ENCODE peak calls at places on chromosomes 7 and 10, in five cellular contexts. N is sigmoid colon; T is CD4-positive, alpha-beta T cell; Y is AG04450; O is lung. I is an unnamed sample.

GRCh38 chr10:117165557-117166419 is 27.7 kb upstream of the VAX1 start:
- DNase-seq in T (no peak), O (peak), N (no peak), Y (no peak), I (peak)

GRCh38 chr7:94055963-94056362 is 51.8 kb upstream of the BET1 start:
- DNase-seq in O (no peak), T (no peak), N (no peak), Y (no peak), I (no peak)

GRCh38 chr10:5964736-5965135 is 12.6 kb downstream of the IL15RA start:
- DNase-seq in O (no peak), N (peak), T (no peak), Y (no peak), I (no peak)

GRCh38 chr7:42103020-42103419 is 134.0 kb downstream of the GLI3 start:
- DNase-seq in T (no peak), O (no peak), Y (no peak), N (no peak), I (no peak)

GRCh38 chr10:87608756-87609155 is 50.9 kb upstream of the PAPSS2 start:
- DNase-seq in N (no peak), Y (no peak), O (no peak), T (no peak), I (no peak)

GRCh38 chr7:116400526-116400925 is 99.0 kb upstream of the CAV2 start:
- DNase-seq in N (no peak), Y (no peak), O (no peak), T (no peak), I (no peak)

GRCh38 chr10:94076325-94076841 is 82.7 kb downstream of the PLCE1 start:
- DNase-seq in N (no peak), T (no peak), Y (peak), O (no peak), I (no peak)

GRCh38 chr7:82690944-82691343 is 247.4 kb upstream of the CACNA2D1 start:
- DNase-seq in O (no peak), N (no peak), T (no peak), Y (no peak), I (no peak)

GRCh38 chr10:79070611-79071534 is 2.1 kb downstream of the ZMIZ1 start:
- DNase-seq in Y (no peak), T (no peak), N (peak), O (peak), I (peak)

DNA sequence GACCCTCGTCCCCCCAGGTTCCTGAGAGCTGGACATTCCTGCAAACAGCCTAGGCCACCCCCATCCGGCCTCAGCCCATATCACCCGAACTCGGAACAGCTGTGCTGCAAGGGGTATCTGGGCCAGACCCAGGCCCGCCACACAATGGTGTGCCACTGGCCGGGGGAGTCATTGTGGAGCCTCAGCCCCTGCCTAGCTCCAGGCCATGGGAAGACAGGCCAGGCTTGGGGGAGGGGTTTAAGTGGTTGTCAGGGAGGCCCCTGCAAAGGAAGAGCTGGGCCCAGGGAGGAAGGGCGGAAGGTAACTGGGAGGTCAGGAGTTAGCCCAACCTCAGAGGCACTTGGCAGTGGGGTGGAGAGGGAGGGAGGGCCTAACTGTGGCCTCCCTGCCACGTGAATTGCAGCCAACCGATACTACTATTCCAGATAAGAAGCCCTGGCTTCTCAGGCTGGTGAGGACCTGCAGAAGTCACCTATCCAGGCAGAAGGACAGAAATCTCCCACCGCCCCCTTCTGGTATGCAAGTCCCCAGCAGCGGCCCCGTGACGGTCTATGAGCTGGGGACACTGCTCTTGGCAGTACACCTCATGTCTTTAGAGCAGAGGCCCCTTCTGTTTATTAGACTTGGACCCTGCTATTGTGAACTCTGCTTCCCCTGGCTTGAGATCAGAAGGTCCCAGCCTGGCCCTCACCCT is 26.8 kb downstream of the VSIR start:
- DNase-seq in T (no peak), Y (no peak), O (peak), N (no peak), I (peak)
- TF ChIP-seq CTCF in T (no peak), Y (no peak), O (no peak), N (no peak), I (no peak)

GRCh38 chr7:129074361-129074871 is 19.5 kb upstream of the TNPO3 start:
- DNase-seq in N (no peak), T (no peak), O (no peak), Y (no peak), I (no peak)

GRCh38 chr7:129074994-129075393 is 20.1 kb upstream of the TNPO3 start:
- DNase-seq in O (no peak), N (no peak), T (no peak), Y (no peak), I (no peak)

GRCh38 chr7:129072410-129073063 is 17.6 kb upstream of the TNPO3 start:
- DNase-seq in O (no peak), T (no peak), Y (no peak), N (no peak), I (peak)

GRCh38 chr7:129073204-129073603 is 18.3 kb upstream of the TNPO3 start:
- DNase-seq in N (no peak), O (no peak), Y (no peak), T (no peak), I (no peak)

DNA sequence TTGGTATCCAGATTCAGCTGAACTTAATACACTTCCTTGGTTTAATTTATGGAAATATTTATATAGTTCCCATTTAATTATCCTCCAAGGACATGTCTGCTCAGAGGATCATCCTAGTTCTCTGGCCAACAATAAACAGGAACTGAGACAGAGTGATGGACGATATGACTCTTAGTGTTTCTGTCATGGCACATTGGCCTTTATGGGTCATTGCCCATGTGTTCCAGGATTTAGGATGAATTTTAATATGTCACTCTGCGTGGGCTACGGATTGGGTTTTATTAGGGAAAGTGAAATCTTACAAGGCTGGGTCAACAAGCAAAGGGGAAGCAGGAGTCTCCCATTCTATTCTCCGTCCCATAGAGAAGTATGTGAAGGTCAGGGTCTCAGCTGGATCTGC is 18.8 kb upstream of the TNPO3 start:
- DNase-seq in N (no peak), Y (no peak), O (no peak), T (no peak), I (no peak)
- TF ChIP-seq CTCF in N (no peak), Y (no peak), O (no peak), T (no peak), I (no peak)

GRCh38 chr7:16092711-16093110 is 328.6 kb downstream of the CRPPA start:
- DNase-seq in N (no peak), O (no peak), T (no peak), Y (no peak), I (no peak)
- TF ChIP-seq CTCF in N (no peak), O (no peak), T (no peak), Y (no peak), I (no peak)

GRCh38 chr7:30647589-30647988 is 34.7 kb downstream of the CRHR2 start:
- DNase-seq in N (no peak), O (no peak), Y (no peak), T (no peak), I (no peak)

GRCh38 chr7:30648744-30649540 is 33.3 kb downstream of the CRHR2 start:
- DNase-seq in O (no peak), N (peak), T (no peak), Y (no peak), I (no peak)

GRCh38 chr7:30650455-30650854 is 31.8 kb downstream of the CRHR2 start:
- DNase-seq in T (no peak), N (peak), Y (no peak), O (no peak), I (no peak)

GRCh38 chr7:30652132-30652531 is 30.1 kb downstream of the CRHR2 start:
- DNase-seq in Y (no peak), N (peak), T (no peak), O (no peak), I (no peak)

GRCh38 chr7:30649717-30650116 is 32.5 kb downstream of the CRHR2 start:
- DNase-seq in N (peak), T (no peak), Y (no peak), O (no peak), I (no peak)
- TF ChIP-seq CTCF in N (no peak), T (no peak), Y (no peak), O (no peak), I (no peak)

DNA sequence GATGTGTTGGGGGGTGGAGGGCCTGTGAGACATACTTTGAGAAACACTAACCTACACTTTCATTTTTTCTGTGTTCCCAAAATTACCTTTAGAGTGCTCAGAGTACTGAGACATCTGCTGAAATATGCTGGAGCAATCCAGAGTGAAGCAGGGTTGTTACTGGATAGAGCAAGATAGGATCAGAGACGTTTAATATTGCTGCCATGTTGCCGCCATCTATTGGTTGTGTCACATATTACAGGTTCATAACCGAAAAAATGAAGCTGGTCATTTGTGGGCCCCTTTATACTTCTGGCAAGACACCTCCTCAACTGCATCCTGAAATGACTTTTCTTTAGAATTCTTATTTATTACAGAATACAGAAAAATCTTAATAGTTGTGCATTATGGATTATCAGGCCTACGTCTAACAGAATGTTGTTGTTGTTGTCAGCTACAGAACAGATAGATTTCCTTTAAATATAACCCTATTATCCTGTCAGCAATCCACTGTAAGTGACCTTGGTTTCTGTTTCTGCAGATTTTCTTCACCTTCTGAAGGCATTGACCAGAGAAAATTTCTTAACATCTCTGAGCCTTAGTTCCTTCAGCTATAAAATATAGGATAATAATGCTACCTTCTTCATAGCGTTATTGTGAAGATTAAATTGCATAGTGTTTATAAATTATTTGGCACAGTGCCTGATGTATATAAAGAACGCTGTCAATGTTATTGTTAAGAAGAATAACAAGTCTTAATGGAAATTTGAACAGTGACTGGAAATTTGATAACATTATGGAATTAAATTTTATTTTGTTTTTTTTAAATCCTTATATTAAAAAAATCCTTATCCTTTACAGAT is 16.2 kb upstream of the DLD start:
- DNase-seq in N (peak), T (no peak), O (no peak), Y (no peak), I (peak)
- TF ChIP-seq CTCF in N (peak), T (peak), O (peak), Y (peak), I (peak)

GRCh38 chr7:155412416-155413253 is 45.3 kb upstream of the EN2 start:
- DNase-seq in N (no peak), O (peak), T (peak), Y (no peak), I (peak)
- TF ChIP-seq CTCF in N (no peak), O (peak), T (peak), Y (peak), I (peak)

GRCh38 chr10:76902949-76903348 is 734.7 kb downstream of the KCNMA1 start:
- DNase-seq in N (no peak), Y (no peak), T (no peak), O (peak), I (peak)
- TF ChIP-seq CTCF in N (no peak), Y (no peak), T (no peak), O (no peak), I (no peak)

GRCh38 chr10:43607199-43607573 is 948 bp downstream of the ZNF485 start:
- DNase-seq in O (no peak), T (no peak), N (no peak), Y (no peak), I (no peak)

GRCh38 chr10:43610636-43611035 is 4.4 kb downstream of the ZNF485 start:
- DNase-seq in T (no peak), N (no peak), Y (no peak), O (no peak), I (no peak)

GRCh38 chr10:43605850-43606322 is 352 bp upstream of the ZNF485 start:
- DNase-seq in N (no peak), T (no peak), O (no peak), Y (no peak), I (no peak)

GRCh38 chr10:43606323-43607198 is at the start of gene ZNF485:
- DNase-seq in N (peak), T (peak), O (peak), Y (no peak), I (peak)
- TF ChIP-seq CTCF in N (no peak), T (no peak), O (no peak), Y (no peak), I (no peak)

DNA sequence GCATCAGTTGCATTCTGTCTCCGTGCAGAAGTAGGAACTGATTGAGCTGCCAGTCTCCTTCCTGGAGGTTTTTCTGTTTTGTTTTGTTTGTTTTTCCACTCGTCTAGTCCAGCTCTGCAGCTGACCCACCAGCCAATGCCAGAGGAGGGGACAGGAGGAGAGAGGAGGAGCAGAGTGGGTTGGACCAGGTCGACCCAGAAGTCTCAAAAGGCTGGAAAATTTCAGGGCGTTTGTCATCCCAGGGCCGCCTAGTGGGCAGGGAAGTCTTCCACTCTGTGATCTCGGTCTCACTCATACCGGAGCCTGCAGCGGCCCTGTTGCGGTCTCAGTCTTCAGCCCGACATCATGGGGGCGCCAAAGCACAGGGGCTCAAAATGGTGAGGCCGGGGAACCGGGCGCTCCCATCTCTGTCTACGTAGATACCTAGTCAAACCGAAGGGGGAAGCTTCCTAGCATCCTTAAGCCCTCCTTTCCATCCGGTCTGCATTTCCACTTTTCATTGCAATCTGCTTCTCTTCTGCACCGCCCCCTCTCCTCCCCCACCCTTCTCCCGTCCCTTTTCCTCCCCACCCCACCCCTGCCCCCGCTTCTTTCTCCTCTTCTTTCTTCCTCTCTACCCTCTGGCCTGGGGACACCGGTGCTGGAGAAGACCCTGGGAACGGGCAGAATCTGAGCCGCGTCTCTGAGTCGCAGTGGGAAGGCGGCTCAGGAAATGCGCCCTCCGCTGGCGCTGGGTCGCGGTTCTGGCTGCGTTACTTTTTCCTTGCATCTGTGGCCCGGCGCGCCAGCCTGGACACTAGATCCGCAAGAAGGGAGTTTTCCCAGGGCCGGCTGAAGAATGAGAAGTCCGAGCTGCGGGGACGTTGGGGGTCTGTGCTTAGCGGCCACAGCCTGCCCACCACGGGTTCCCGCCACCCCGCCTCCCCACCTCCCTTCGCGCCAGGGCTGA is 16.2 kb upstream of the PAX2 start:
- DNase-seq in Y (no peak), O (no peak), T (no peak), N (no peak), I (peak)
- TF ChIP-seq CTCF in Y (peak), O (no peak), T (no peak), N (no peak), I (no peak)

GRCh38 chr10:35728341-35728740 is 86.2 kb upstream of the FZD8 start:
- DNase-seq in O (no peak), T (no peak), N (no peak), Y (no peak), I (no peak)

GRCh38 chr10:35723992-35724391 is 81.9 kb upstream of the FZD8 start:
- DNase-seq in O (no peak), N (no peak), T (no peak), Y (no peak), I (no peak)

GRCh38 chr10:35722636-35723420 is 80.7 kb upstream of the FZD8 start:
- DNase-seq in T (no peak), N (no peak), Y (no peak), O (no peak), I (no peak)

GRCh38 chr10:35722226-35722625 is 80.1 kb upstream of the FZD8 start:
- DNase-seq in N (no peak), T (no peak), Y (no peak), O (no peak), I (no peak)

DNA sequence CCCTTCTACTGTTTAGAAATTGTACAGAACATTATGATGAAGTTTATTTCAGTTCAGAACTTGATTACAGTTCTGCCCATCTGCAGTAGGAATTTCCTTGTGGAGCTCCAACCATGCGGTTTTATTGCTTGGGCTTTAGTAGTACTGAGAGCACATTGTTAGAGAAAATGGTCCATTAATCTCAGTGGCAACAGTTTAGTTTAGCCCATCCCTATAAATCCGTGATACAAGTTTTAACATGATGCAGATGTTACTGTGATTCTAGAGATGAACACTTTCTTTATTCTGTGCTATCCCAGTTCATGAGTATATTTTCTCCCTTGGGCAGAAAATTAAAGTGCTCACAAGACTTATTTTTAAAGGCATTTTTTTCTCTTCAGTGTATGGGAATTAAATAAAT is 84.8 kb upstream of the FZD8 start:
- DNase-seq in T (no peak), N (no peak), O (no peak), Y (no peak), I (no peak)
- TF ChIP-seq CTCF in T (no peak), N (no peak), O (no peak), Y (no peak), I (no peak)

I was measured in activated CD8-positive, alpha-beta T cell treated with anti-CD3 and anti-CD28 coated beads for 36 hours.